ENCODE peak calls at places on chromosome 21, in nine cellular contexts. One of them, this sample, is unnamed. For H3K36me3, the result is how much of the 10 kb centered on the place peaks cover.

GRCh38 chr21:27026501-27026900 is 59.6 kb upstream of the ADAMTS5 start:
- DNase-seq in hepatocyte: no peak
- DNase-seq in breast epithelium: no peak
- DNase-seq in astrocyte: no peak
- DNase-seq in left ventricle myocardium inferior: no peak
- DNase-seq in OCI-LY7: no peak
- DNase-seq in GM23248: peak
- DNase-seq in mesenchymal stem cell: no peak
- DNase-seq in fibroblast of lung: peak
- DNase-seq in this sample: no peak

GRCh38 chr21:27805696-27806095 is 838.8 kb upstream of the ADAMTS5 start:
- DNase-seq in hepatocyte: no peak
- DNase-seq in breast epithelium: no peak
- DNase-seq in astrocyte: no peak
- DNase-seq in left ventricle myocardium inferior: no peak
- DNase-seq in OCI-LY7: no peak
- DNase-seq in GM23248: no peak
- DNase-seq in mesenchymal stem cell: no peak
- DNase-seq in fibroblast of lung: no peak
- DNase-seq in this sample: no peak

GRCh38 chr21:39105341-39105765 is 77.9 kb downstream of the PSMG1 start:
- DNase-seq in hepatocyte: no peak
- DNase-seq in breast epithelium: no peak
- DNase-seq in astrocyte: no peak
- DNase-seq in left ventricle myocardium inferior: no peak
- DNase-seq in OCI-LY7: no peak
- DNase-seq in GM23248: no peak
- DNase-seq in mesenchymal stem cell: peak
- DNase-seq in fibroblast of lung: no peak
- DNase-seq in this sample: no peak

GRCh38 chr21:38721055-38721454 is 84.7 kb upstream of the ETS2 start:
- DNase-seq in hepatocyte: no peak
- DNase-seq in breast epithelium: no peak
- DNase-seq in astrocyte: no peak
- DNase-seq in left ventricle myocardium inferior: no peak
- DNase-seq in OCI-LY7: no peak
- DNase-seq in GM23248: no peak
- DNase-seq in mesenchymal stem cell: no peak
- DNase-seq in fibroblast of lung: no peak
- DNase-seq in this sample: no peak

GRCh38 chr21:38815060-38815405 is 9.3 kb downstream of the ETS2 start:
- DNase-seq in hepatocyte: no peak
- DNase-seq in breast epithelium: no peak
- DNase-seq in astrocyte: peak
- DNase-seq in left ventricle myocardium inferior: no peak
- DNase-seq in OCI-LY7: no peak
- DNase-seq in GM23248: peak
- DNase-seq in mesenchymal stem cell: peak
- DNase-seq in fibroblast of lung: peak
- DNase-seq in this sample: no peak

GRCh38 chr21:44428281-44428942 is 26.9 kb upstream of the LRRC3 start:
- DNase-seq in hepatocyte: no peak
- DNase-seq in breast epithelium: no peak
- DNase-seq in astrocyte: no peak
- DNase-seq in left ventricle myocardium inferior: no peak
- DNase-seq in OCI-LY7: peak
- DNase-seq in GM23248: peak
- DNase-seq in mesenchymal stem cell: peak
- DNase-seq in fibroblast of lung: no peak
- DNase-seq in this sample: no peak

GRCh38 chr21:44418108-44418875 is 37.0 kb upstream of the LRRC3 start:
- DNase-seq in hepatocyte: no peak
- DNase-seq in breast epithelium: no peak
- DNase-seq in astrocyte: no peak
- DNase-seq in left ventricle myocardium inferior: peak
- DNase-seq in OCI-LY7: no peak
- DNase-seq in GM23248: no peak
- DNase-seq in mesenchymal stem cell: no peak
- DNase-seq in fibroblast of lung: no peak
- DNase-seq in this sample: no peak

GRCh38 chr21:18608226-18608625 is 204.6 kb upstream of the TMPRSS15 start:
- DNase-seq in hepatocyte: no peak
- DNase-seq in breast epithelium: no peak
- DNase-seq in astrocyte: no peak
- DNase-seq in left ventricle myocardium inferior: no peak
- DNase-seq in OCI-LY7: no peak
- DNase-seq in GM23248: no peak
- DNase-seq in mesenchymal stem cell: no peak
- DNase-seq in fibroblast of lung: no peak
- DNase-seq in this sample: peak

DNA sequence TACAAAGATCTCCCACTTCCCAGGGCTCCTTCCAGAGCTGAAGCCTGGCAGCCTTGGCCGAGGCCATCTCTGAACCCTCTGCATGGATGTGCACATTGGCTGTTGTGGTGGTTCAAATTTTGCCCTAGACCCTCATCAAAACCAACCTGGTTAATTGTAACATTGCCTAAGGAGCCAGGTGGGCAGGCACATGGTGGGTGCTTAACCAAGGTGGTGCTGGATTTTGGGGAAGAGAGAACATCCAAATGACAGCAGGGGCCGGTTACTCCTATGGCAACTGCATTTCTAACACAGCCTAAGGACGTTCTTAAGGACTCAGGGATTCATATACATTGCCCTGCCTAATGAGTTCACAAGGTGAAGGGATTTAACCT is 10.3 kb downstream of the RUNX1 start:
- DNase-seq in hepatocyte: no peak
- DNase-seq in breast epithelium: no peak
- DNase-seq in astrocyte: no peak
- DNase-seq in left ventricle myocardium inferior: no peak
- DNase-seq in OCI-LY7: no peak
- DNase-seq in GM23248: no peak
- DNase-seq in mesenchymal stem cell: no peak
- DNase-seq in fibroblast of lung: no peak
- DNase-seq in this sample: no peak
- H3K36me3 ChIP-seq in hepatocyte: under half
- H3K36me3 ChIP-seq in breast epithelium: under half
- H3K36me3 ChIP-seq in astrocyte: under half
- H3K36me3 ChIP-seq in left ventricle myocardium inferior: under half
- H3K36me3 ChIP-seq in OCI-LY7: half or more
- H3K36me3 ChIP-seq in GM23248: under half
- H3K36me3 ChIP-seq in mesenchymal stem cell: under half
- H3K36me3 ChIP-seq in fibroblast of lung: under half
- H3K36me3 ChIP-seq in this sample: half or more

GRCh38 chr21:14488805-14489204 is 57.3 kb downstream of the SAMSN1 start:
- DNase-seq in hepatocyte: no peak
- DNase-seq in breast epithelium: no peak
- DNase-seq in astrocyte: no peak
- DNase-seq in left ventricle myocardium inferior: no peak
- DNase-seq in OCI-LY7: no peak
- DNase-seq in GM23248: no peak
- DNase-seq in mesenchymal stem cell: no peak
- DNase-seq in fibroblast of lung: no peak
- DNase-seq in this sample: no peak
- H3K27ac ChIP-seq in hepatocyte: no peak
- H3K27ac ChIP-seq in breast epithelium: no peak
- H3K27ac ChIP-seq in astrocyte: no peak
- H3K27ac ChIP-seq in left ventricle myocardium inferior: no peak
- H3K27ac ChIP-seq in OCI-LY7: no peak
- H3K27ac ChIP-seq in GM23248: no peak
- H3K27ac ChIP-seq in mesenchymal stem cell: no peak
- H3K27ac ChIP-seq in fibroblast of lung: no peak
- H3K27ac ChIP-seq in this sample: no peak

DNA sequence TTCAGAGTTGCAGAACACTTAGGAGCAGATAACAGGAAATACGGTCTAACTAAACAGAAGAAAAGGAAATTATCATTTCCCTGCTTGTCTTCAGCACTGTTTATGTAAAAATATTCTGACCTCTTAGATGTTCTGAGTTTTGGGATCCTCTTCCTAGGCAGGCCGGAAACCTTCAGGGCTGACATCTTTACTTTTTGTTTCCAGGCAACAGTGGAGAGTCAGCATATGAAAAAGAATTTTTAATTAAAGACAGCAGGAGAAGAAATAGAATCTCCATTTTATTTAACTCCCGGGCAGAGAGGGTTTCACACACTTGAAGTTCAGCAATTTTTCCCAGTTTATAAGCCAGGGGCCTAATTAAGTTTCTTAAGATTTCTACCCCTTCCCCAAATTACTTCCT is 5.1 kb upstream of the RIPPLY3 start:
- DNase-seq in hepatocyte: no peak
- DNase-seq in breast epithelium: no peak
- DNase-seq in astrocyte: no peak
- DNase-seq in left ventricle myocardium inferior: no peak
- DNase-seq in OCI-LY7: no peak
- DNase-seq in GM23248: peak
- DNase-seq in mesenchymal stem cell: no peak
- DNase-seq in fibroblast of lung: no peak
- DNase-seq in this sample: no peak
- H3K4me3 ChIP-seq in hepatocyte: no peak
- H3K4me3 ChIP-seq in breast epithelium: no peak
- H3K4me3 ChIP-seq in astrocyte: no peak
- H3K4me3 ChIP-seq in left ventricle myocardium inferior: no peak
- H3K4me3 ChIP-seq in OCI-LY7: no peak
- H3K4me3 ChIP-seq in GM23248: no peak
- H3K4me3 ChIP-seq in mesenchymal stem cell: no peak
- H3K4me3 ChIP-seq in fibroblast of lung: no peak
- H3K4me3 ChIP-seq in this sample: no peak

GRCh38 chr21:41379901-41380300 is 18.1 kb downstream of the MX2 start:
- DNase-seq in hepatocyte: no peak
- DNase-seq in breast epithelium: no peak
- DNase-seq in astrocyte: no peak
- DNase-seq in left ventricle myocardium inferior: no peak
- DNase-seq in OCI-LY7: no peak
- DNase-seq in GM23248: no peak
- DNase-seq in mesenchymal stem cell: no peak
- DNase-seq in fibroblast of lung: no peak
- DNase-seq in this sample: no peak
- H3K36me3 ChIP-seq in hepatocyte: under half
- H3K36me3 ChIP-seq in breast epithelium: under half
- H3K36me3 ChIP-seq in astrocyte: under half
- H3K36me3 ChIP-seq in left ventricle myocardium inferior: half or more
- H3K36me3 ChIP-seq in OCI-LY7: under half
- H3K36me3 ChIP-seq in GM23248: under half
- H3K36me3 ChIP-seq in mesenchymal stem cell: half or more
- H3K36me3 ChIP-seq in fibroblast of lung: under half
- H3K36me3 ChIP-seq in this sample: under half

GRCh38 chr21:42231761-42232160 is 12.8 kb downstream of the ABCG1 start:
- DNase-seq in hepatocyte: no peak
- DNase-seq in breast epithelium: no peak
- DNase-seq in astrocyte: no peak
- DNase-seq in left ventricle myocardium inferior: no peak
- DNase-seq in OCI-LY7: no peak
- DNase-seq in GM23248: no peak
- DNase-seq in mesenchymal stem cell: no peak
- DNase-seq in fibroblast of lung: no peak
- DNase-seq in this sample: no peak
- H3K27ac ChIP-seq in hepatocyte: no peak
- H3K27ac ChIP-seq in breast epithelium: peak
- H3K27ac ChIP-seq in astrocyte: no peak
- H3K27ac ChIP-seq in left ventricle myocardium inferior: peak
- H3K27ac ChIP-seq in OCI-LY7: peak
- H3K27ac ChIP-seq in GM23248: no peak
- H3K27ac ChIP-seq in mesenchymal stem cell: no peak
- H3K27ac ChIP-seq in fibroblast of lung: no peak
- H3K27ac ChIP-seq in this sample: no peak

GRCh38 chr21:36703123-36703522 is 4.2 kb downstream of the SIM2 start:
- DNase-seq in hepatocyte: no peak
- DNase-seq in breast epithelium: no peak
- DNase-seq in astrocyte: no peak
- DNase-seq in left ventricle myocardium inferior: no peak
- DNase-seq in OCI-LY7: no peak
- DNase-seq in GM23248: no peak
- DNase-seq in mesenchymal stem cell: no peak
- DNase-seq in fibroblast of lung: no peak
- DNase-seq in this sample: no peak

GRCh38 chr21:36703626-36704280 is 4.8 kb downstream of the SIM2 start:
- DNase-seq in hepatocyte: no peak
- DNase-seq in breast epithelium: no peak
- DNase-seq in astrocyte: no peak
- DNase-seq in left ventricle myocardium inferior: no peak
- DNase-seq in OCI-LY7: no peak
- DNase-seq in GM23248: no peak
- DNase-seq in mesenchymal stem cell: no peak
- DNase-seq in fibroblast of lung: no peak
- DNase-seq in this sample: no peak

GRCh38 chr21:36705679-36706481 is 7.0 kb downstream of the SIM2 start:
- DNase-seq in hepatocyte: no peak
- DNase-seq in breast epithelium: no peak
- DNase-seq in astrocyte: no peak
- DNase-seq in left ventricle myocardium inferior: no peak
- DNase-seq in OCI-LY7: no peak
- DNase-seq in GM23248: no peak
- DNase-seq in mesenchymal stem cell: no peak
- DNase-seq in fibroblast of lung: no peak
- DNase-seq in this sample: no peak

GRCh38 chr21:36704958-36705678 is 6.2 kb downstream of the SIM2 start:
- DNase-seq in hepatocyte: no peak
- DNase-seq in breast epithelium: no peak
- DNase-seq in astrocyte: no peak
- DNase-seq in left ventricle myocardium inferior: no peak
- DNase-seq in OCI-LY7: no peak
- DNase-seq in GM23248: no peak
- DNase-seq in mesenchymal stem cell: no peak
- DNase-seq in fibroblast of lung: no peak
- DNase-seq in this sample: no peak

DNA sequence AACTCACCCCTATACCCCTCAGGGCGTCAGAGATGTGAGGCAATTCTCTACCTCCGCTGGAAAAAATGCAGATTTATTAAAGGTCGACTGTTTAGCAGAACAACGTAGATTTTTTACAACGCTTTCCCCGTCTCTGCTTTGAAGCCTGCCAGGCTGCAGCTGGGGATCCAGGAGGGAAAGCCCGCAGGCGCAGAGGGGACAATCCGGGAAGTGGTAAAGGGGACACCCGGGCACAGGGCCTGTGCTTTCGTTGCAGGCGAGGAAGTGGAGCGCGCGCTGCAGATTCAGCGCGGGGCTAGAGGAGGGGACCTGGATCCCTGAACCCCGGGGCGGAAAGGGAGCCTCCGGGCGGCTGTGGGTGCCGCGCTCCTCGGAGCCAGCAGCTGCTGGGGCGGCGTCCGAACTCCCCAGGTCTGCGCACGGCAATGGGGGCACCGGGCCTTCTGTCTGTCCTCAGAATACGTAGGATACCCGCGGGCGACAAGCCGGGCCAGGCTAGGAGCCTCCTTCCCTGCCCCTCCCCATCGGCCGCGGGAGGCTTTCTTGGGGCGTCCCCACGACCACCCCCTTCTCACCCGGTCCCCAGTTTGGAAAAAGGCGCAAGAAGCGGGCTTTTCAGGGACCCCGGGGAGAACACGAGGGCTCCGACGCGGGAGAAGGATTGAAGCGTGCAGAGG is 5.5 kb downstream of the SIM2 start:
- DNase-seq in hepatocyte: no peak
- DNase-seq in breast epithelium: no peak
- DNase-seq in astrocyte: no peak
- DNase-seq in left ventricle myocardium inferior: no peak
- DNase-seq in OCI-LY7: no peak
- DNase-seq in GM23248: no peak
- DNase-seq in mesenchymal stem cell: no peak
- DNase-seq in fibroblast of lung: no peak
- DNase-seq in this sample: no peak
- H3K4me3 ChIP-seq in hepatocyte: no peak
- H3K4me3 ChIP-seq in breast epithelium: peak
- H3K4me3 ChIP-seq in astrocyte: no peak
- H3K4me3 ChIP-seq in left ventricle myocardium inferior: peak
- H3K4me3 ChIP-seq in OCI-LY7: no peak
- H3K4me3 ChIP-seq in GM23248: no peak
- H3K4me3 ChIP-seq in mesenchymal stem cell: peak
- H3K4me3 ChIP-seq in fibroblast of lung: no peak
- H3K4me3 ChIP-seq in this sample: no peak

GRCh38 chr21:46406001-46406400 is 52.7 kb upstream of the DIP2A start:
- DNase-seq in hepatocyte: no peak
- DNase-seq in breast epithelium: no peak
- DNase-seq in astrocyte: no peak
- DNase-seq in left ventricle myocardium inferior: no peak
- DNase-seq in OCI-LY7: no peak
- DNase-seq in GM23248: no peak
- DNase-seq in mesenchymal stem cell: no peak
- DNase-seq in fibroblast of lung: no peak
- DNase-seq in this sample: no peak
- H3K36me3 ChIP-seq in hepatocyte: under half
- H3K36me3 ChIP-seq in breast epithelium: under half
- H3K36me3 ChIP-seq in astrocyte: under half
- H3K36me3 ChIP-seq in left ventricle myocardium inferior: half or more
- H3K36me3 ChIP-seq in OCI-LY7: half or more
- H3K36me3 ChIP-seq in GM23248: under half
- H3K36me3 ChIP-seq in mesenchymal stem cell: half or more
- H3K36me3 ChIP-seq in fibroblast of lung: under half
- H3K36me3 ChIP-seq in this sample: under half

This sample was measured in SJCRH30.